ENCODE peak calls at places on chromosomes 4 and X, in seven cellular contexts. D, Z, N, F, J, K and I are unnamed samples.

GRCh38 chr4:185773419-185773818 is 38.6 kb downstream of the SORBS2 start:
- DNase-seq in D (no peak), Z (no peak), N (peak), F (no peak), J (no peak), K (no peak), I (no peak)

GRCh38 chrX:154900323-154900722 is 14.2 kb downstream of the F8A1 start:
- DNase-seq in D (no peak), Z (no peak), N (no peak), F (no peak), J (no peak), K (no peak), I (no peak)

GRCh38 chrX:129654652-129655546 is at the start of gene APLN:
- DNase-seq in D (peak), Z (no peak), N (no peak), F (no peak), J (no peak), K (no peak), I (no peak)

GRCh38 chr4:8374851-8375649 is 65.5 kb downstream of the ACOX3 start:
- DNase-seq in D (no peak), Z (no peak), N (no peak), F (no peak), J (no peak), K (no peak), I (no peak)

GRCh38 chr4:174579421-174579820 is 57.1 kb upstream of the HPGD start:
- DNase-seq in D (no peak), Z (no peak), N (peak), F (no peak), J (no peak), K (no peak), I (no peak)

GRCh38 chr4:29853843-29854242 is 866.3 kb upstream of the PCDH7 start:
- DNase-seq in D (no peak), Z (no peak), N (no peak), F (no peak), J (no peak), K (no peak), I (no peak)

GRCh38 chrX:54066841-54067240 is 22.6 kb upstream of the PHF8 start:
- DNase-seq in D (no peak), Z (no peak), N (no peak), F (no peak), J (no peak), K (no peak), I (no peak)

GRCh38 chr4:8544741-8545438 is 35.3 kb upstream of the GPR78 start:
- DNase-seq in D (no peak), Z (no peak), N (peak), F (no peak), J (no peak), K (no peak), I (no peak)

GRCh38 chrX:75181721-75182120 is 25.6 kb upstream of the ABCB7 start:
- DNase-seq in D (no peak), Z (peak), N (no peak), F (no peak), J (no peak), K (no peak), I (no peak)

GRCh38 chr4:12586607-12587006 is 897.5 kb downstream of the RAB28 start:
- DNase-seq in D (no peak), Z (no peak), N (no peak), F (no peak), J (no peak), K (no peak), I (no peak)

GRCh38 chr4:88005086-88005485 is 2.3 kb upstream of the PKD2 start:
- DNase-seq in D (no peak), Z (no peak), N (no peak), F (no peak), J (no peak), K (no peak), I (no peak)

GRCh38 chr4:186499467-186499866 is 55.9 kb downstream of the MTNR1A start:
- DNase-seq in D (no peak), Z (no peak), N (no peak), F (no peak), J (no peak), K (no peak), I (no peak)

GRCh38 chr4:76312457-76312856 is 5.9 kb downstream of the STBD1 start:
- DNase-seq in D (no peak), Z (no peak), N (no peak), F (no peak), J (no peak), K (no peak), I (no peak)

GRCh38 chrX:85326234-85327059 is 53.0 kb downstream of the POF1B start:
- DNase-seq in D (no peak), Z (no peak), N (no peak), F (no peak), J (no peak), K (no peak), I (no peak)

GRCh38 chrX:130728208-130728607 is 174.8 kb downstream of the ENOX2 start:
- DNase-seq in D (no peak), Z (no peak), N (no peak), F (no peak), J (no peak), K (no peak), I (no peak)

GRCh38 chrX:139875831-139876230 is 57.0 kb downstream of the ATP11C start:
- DNase-seq in D (no peak), Z (no peak), N (no peak), F (no peak), J (no peak), K (no peak), I (no peak)

GRCh38 chrX:77447339-77448149 is at the start of gene FGF16:
- DNase-seq in D (peak), Z (no peak), N (no peak), F (no peak), J (no peak), K (no peak), I (no peak)

GRCh38 chrX:153966841-153967535 is 4.6 kb downstream of the HCFC1 start:
- DNase-seq in D (peak), Z (no peak), N (no peak), F (no peak), J (no peak), K (peak), I (no peak)

GRCh38 chrX:48496660-48497059 is 12.1 kb upstream of the PORCN start:
- DNase-seq in D (no peak), Z (no peak), N (no peak), F (no peak), J (no peak), K (no peak), I (no peak)

GRCh38 chr4:175927121-175927520 is 115.1 kb upstream of the GPM6A start:
- DNase-seq in D (no peak), Z (peak), N (no peak), F (no peak), J (no peak), K (no peak), I (no peak)

GRCh38 chr4:154208424-154208823 is 283.2 kb downstream of the DCHS2 start:
- DNase-seq in D (no peak), Z (no peak), N (no peak), F (no peak), J (no peak), K (no peak), I (no peak)

GRCh38 chr4:159655547-159655946 is 552.7 kb downstream of the RAPGEF2 start:
- DNase-seq in D (no peak), Z (peak), N (no peak), F (no peak), J (no peak), K (no peak), I (no peak)

GRCh38 chr4:3767569-3768288 is 1.5 kb downstream of the ADRA2C start:
- DNase-seq in D (peak), Z (no peak), N (no peak), F (no peak), J (no peak), K (no peak), I (no peak)

GRCh38 chr4:168739851-168740250 is 243.0 kb downstream of the PALLD start:
- DNase-seq in D (no peak), Z (no peak), N (peak), F (no peak), J (no peak), K (no peak), I (no peak)

GRCh38 chr4:82423245-82424054 is 6.8 kb downstream of the HNRNPDL start:
- DNase-seq in D (no peak), Z (no peak), N (no peak), F (no peak), J (no peak), K (no peak), I (no peak)

GRCh38 chrX:48540015-48540350 is 469 bp downstream of the TBC1D25 start:
- DNase-seq in D (peak), Z (no peak), N (peak), F (no peak), J (no peak), K (peak), I (peak)

GRCh38 chrX:13048265-13048664 is 3.8 kb upstream of the FAM9C start:
- DNase-seq in D (no peak), Z (no peak), N (no peak), F (no peak), J (no peak), K (no peak), I (no peak)

GRCh38 chr4:53541577-53542206 is 49.6 kb downstream of the LNX1 start:
- DNase-seq in D (no peak), Z (peak), N (peak), F (peak), J (no peak), K (no peak), I (no peak)

GRCh38 chrX:69238153-69238959 is 73.1 kb upstream of the PJA1 start:
- DNase-seq in D (no peak), Z (no peak), N (no peak), F (no peak), J (no peak), K (no peak), I (no peak)

GRCh38 chr4:5615496-5616075 is 92.8 kb downstream of the EVC2 start:
- DNase-seq in D (no peak), Z (no peak), N (peak), F (no peak), J (no peak), K (no peak), I (no peak)

GRCh38 chr4:153209410-153209809 is 5.2 kb downstream of the TRIM2 start:
- DNase-seq in D (no peak), Z (no peak), N (no peak), F (no peak), J (peak), K (no peak), I (no peak)

GRCh38 chrX:40266490-40267333 is 169.0 kb upstream of the BCOR start:
- DNase-seq in D (peak), Z (no peak), N (peak), F (peak), J (peak), K (peak), I (peak)

GRCh38 chr4:21948347-21949072 is at the start of gene KCNIP4:
- DNase-seq in D (no peak), Z (no peak), N (no peak), F (no peak), J (no peak), K (no peak), I (no peak)

GRCh38 chr4:1329408-1330371 is 17.3 kb upstream of the UVSSA start:
- DNase-seq in D (peak), Z (no peak), N (no peak), F (no peak), J (no peak), K (no peak), I (no peak)

GRCh38 chr4:110609044-110609750 is 13.7 kb downstream of the PITX2 start:
- DNase-seq in D (no peak), Z (no peak), N (no peak), F (no peak), J (no peak), K (no peak), I (no peak)